ENCODE peak calls at places on chromosomes 4 and X, in six cellular contexts. D is Kasumi-1, S is tibial artery, K is NCI-H1436, O is GM20000, Z is DMS53. H is an unnamed sample.

GRCh38 chrX:65924938-65925507 is 114.9 kb downstream of the VSIG4 start:
- DNase-seq in K (no peak), D (no peak), O (no peak), S (no peak), Z (no peak), H (no peak)

GRCh38 chr4:17514865-17515264 is at the start of gene CLRN2:
- DNase-seq in K (no peak), D (no peak), O (no peak), Z (no peak), S (no peak), H (no peak)

GRCh38 chr4:188869581-188869980 is 730.3 kb downstream of the TRIML1 start:
- DNase-seq in Z (no peak), D (no peak), K (no peak), S (no peak), O (no peak), H (no peak)

GRCh38 chr4:107780665-107781064 is 44.1 kb upstream of the SGMS2 start:
- DNase-seq in K (no peak), O (no peak), D (no peak), Z (peak; percentile 75), S (no peak), H (no peak)

GRCh38 chrX:135985974-135986312 is 708 bp downstream of the SLC9A6 start:
- DNase-seq in S (no peak), O (peak; percentile 4), D (no peak), K (no peak), Z (no peak), H (no peak)

GRCh38 chrX:41588271-41588670 is 100.5 kb upstream of the GPR34 start:
- DNase-seq in O (no peak), K (no peak), D (no peak), S (no peak), Z (no peak), H (no peak)

GRCh38 chr4:48546336-48546735 is 56.3 kb downstream of the ZAR1 start:
- DNase-seq in S (no peak), Z (peak; percentile 64), O (no peak), K (peak; percentile 41), D (peak; percentile 83), H (no peak)

GRCh38 chr4:85543832-85544231 is 68.9 kb downstream of the ARHGAP24 start:
- DNase-seq in D (no peak), S (no peak), Z (no peak), K (no peak), O (no peak), H (no peak)

GRCh38 chrX:9940397-9940796 is 26.8 kb upstream of the CLDN34 start:
- DNase-seq in D (no peak), Z (peak; percentile 2), K (no peak), S (no peak), O (no peak), H (no peak)

GRCh38 chrX:107449490-107450175 is at the start of gene FRMPD3:
- DNase-seq in K (no peak), S (no peak), D (no peak), Z (peak; percentile 67), O (no peak), H (no peak)

GRCh38 chr4:9949573-9949972 is 71.7 kb downstream of the SLC2A9 start:
- DNase-seq in K (no peak), O (no peak), S (no peak), D (no peak), Z (no peak), H (no peak)

GRCh38 chr4:33073811-33074210 is 2353.6 kb downstream of the PCDH7 start:
- DNase-seq in S (no peak), Z (no peak), D (no peak), K (no peak), O (no peak), H (no peak)

GRCh38 chr4:13837228-13837627 is 209.7 kb upstream of the BOD1L1 start:
- DNase-seq in O (no peak), K (no peak), D (no peak), S (no peak), Z (no peak), H (no peak)

GRCh38 chr4:16162891-16163290 is 63.4 kb downstream of the TAPT1 start:
- DNase-seq in D (no peak), K (no peak), Z (no peak), S (no peak), O (no peak), H (no peak)

GRCh38 chr4:140136509-140136908 is 17.5 kb downstream of the MAML3 start:
- DNase-seq in D (peak; percentile 42), Z (no peak), K (no peak), O (no peak), S (no peak), H (no peak)

GRCh38 chr4:122672091-122672490 is 51.2 kb upstream of the IL21 start:
- DNase-seq in O (no peak), S (no peak), D (no peak), Z (no peak), K (no peak), H (no peak)

GRCh38 chr4:154489558-154490260 is 1.9 kb downstream of the DCHS2 start:
- DNase-seq in D (no peak), Z (no peak), O (no peak), K (no peak), S (no peak), H (no peak)

GRCh38 chr4:107825072-107825789 is 499 bp downstream of the SGMS2 start:
- DNase-seq in S (peak; percentile 42), Z (peak; percentile 62), K (no peak), D (peak; percentile 16), O (peak; percentile 35), H (peak; percentile 30)

GRCh38 chrX:151825927-151826471 is 86.7 kb upstream of the MAGEA4 start:
- DNase-seq in K (no peak), S (peak; percentile 20), D (no peak), Z (no peak), O (no peak), H (no peak)

GRCh38 chr4:3852309-3852708 is 86.1 kb downstream of the ADRA2C start:
- DNase-seq in O (no peak), K (no peak), Z (no peak), S (no peak), D (no peak), H (no peak)

GRCh38 chr4:76948441-76949292 is 885 bp upstream of the SEPTIN11 start:
- DNase-seq in D (peak; percentile 84), S (peak; percentile 77), O (peak; percentile 91), K (peak; percentile 70), Z (peak; percentile 84), H (peak; percentile 47)

GRCh38 chrX:3711331-3711917 is 2.0 kb downstream of the PRKX start:
- DNase-seq in S (peak; percentile 20), O (no peak), D (peak; percentile 19), Z (no peak), K (no peak), H (no peak)

GRCh38 chrX:107758231-107758766 is 17.3 kb downstream of the TSC22D3 start:
- DNase-seq in O (no peak), Z (no peak), K (no peak), S (no peak), D (no peak), H (no peak)

GRCh38 chr4:22672944-22673343 is 19.8 kb upstream of the GBA3 start:
- DNase-seq in Z (no peak), S (no peak), K (no peak), D (no peak), O (no peak), H (no peak)

GRCh38 chr4:92236907-92237306 is 66.9 kb upstream of the GRID2 start:
- DNase-seq in Z (no peak), D (no peak), K (no peak), O (no peak), S (no peak), H (no peak)

GRCh38 chr4:170193496-170193895 is 103.7 kb upstream of the AADAT start:
- DNase-seq in O (no peak), D (no peak), K (no peak), S (no peak), Z (no peak), H (no peak)

GRCh38 chr4:157978680-157979361 is 194.0 kb downstream of the GASK1B start:
- DNase-seq in S (peak; percentile 23), K (peak; percentile 4), D (peak; percentile 84), Z (peak; percentile 77), O (peak; percentile 46), H (no peak)

GRCh38 chr4:182145360-182145905 is 97.8 kb upstream of the TENM3 start:
- DNase-seq in S (no peak), D (no peak), O (no peak), K (no peak), Z (peak; percentile 48), H (no peak)

GRCh38 chr4:37865450-37865849 is 25.4 kb upstream of the TBC1D1 start:
- DNase-seq in O (no peak), K (no peak), S (no peak), D (no peak), Z (no peak), H (no peak)

GRCh38 chrX:103584606-103585005 is 709 bp upstream of the TCEAL4 start:
- DNase-seq in Z (peak; percentile 19), D (no peak), K (peak; percentile 18), O (no peak), S (no peak), H (no peak)

GRCh38 chrX:110858565-110858964 is 62.9 kb upstream of the CHRDL1 start:
- DNase-seq in K (no peak), S (no peak), Z (no peak), O (no peak), D (no peak), H (no peak)

GRCh38 chr4:10008208-10009005 is 12.9 kb downstream of the SLC2A9 start:
- DNase-seq in D (no peak), S (no peak), K (no peak), Z (no peak), O (no peak), H (no peak)

GRCh38 chrX:67651437-67652142 is 107.8 kb downstream of the AR start:
- DNase-seq in K (no peak), D (no peak), O (no peak), Z (no peak), S (no peak), H (no peak)

H was measured in activated CD4-positive, CD25-positive, alpha-beta regulatory T cell treated with anti-CD3 and anti-CD28 coated beads, Interleukin-2, amount 50 U/mL, for 72 hours.